ENCODE peak calls at places on chromosome 14, in six cellular contexts. G is RWPE2; V is adrenal gland; N is CD4-positive, CD25-positive, alpha-beta regulatory T cell; T is cardiac muscle cell; X is A673. I is an unnamed sample. For H3K9me3 and H3K4me1, the result is how much of the 10 kb centered on the place peaks cover.

GRCh38 chr14:24241829-24242443 is 487 bp downstream of the TINF2 start:
- DNase-seq in G (peak), V (peak), N (peak), T (peak), X (peak), I (peak)

GRCh38 chr14:96067985-96068930 is 29.1 kb downstream of the C14orf132 start:
- DNase-seq in G (peak), V (no peak), N (no peak), T (no peak), X (no peak), I (no peak)

GRCh38 chr14:99521176-99522024 is 40.2 kb downstream of the CCNK start:
- DNase-seq in G (peak), V (no peak), N (no peak), T (no peak), X (no peak), I (no peak)

GRCh38 chr14:50769893-50770500 is 61.0 kb downstream of the NIN start:
- DNase-seq in G (no peak), V (no peak), N (no peak), T (no peak), X (no peak), I (no peak)

GRCh38 chr14:77989441-77989891 is 180.7 kb upstream of the NRXN3 start:
- DNase-seq in G (no peak), V (no peak), N (no peak), T (no peak), X (no peak), I (no peak)

GRCh38 chr14:23185046-23185445 is 1.6 kb upstream of the SLC7A8 start:
- DNase-seq in G (no peak), V (no peak), N (no peak), T (no peak), X (peak), I (no peak)

GRCh38 chr14:75877292-75877691 is 104.5 kb downstream of the TGFB3 start:
- DNase-seq in G (no peak), V (no peak), N (no peak), T (no peak), X (no peak), I (no peak)

GRCh38 chr14:95463173-95463901 is 53.1 kb downstream of the SYNE3 start:
- DNase-seq in G (no peak), V (no peak), N (peak), T (no peak), X (no peak), I (peak)

GRCh38 chr14:94128216-94128839 is 1.1 kb downstream of the IFI27L2 start:
- DNase-seq in G (no peak), V (peak), N (no peak), T (no peak), X (no peak), I (no peak)

GRCh38 chr14:100281286-100282082 is 24.8 kb downstream of the SLC25A29 start:
- DNase-seq in G (no peak), V (peak), N (no peak), T (no peak), X (no peak), I (no peak)

GRCh38 chr14:93878251-93878650 is 48.9 kb upstream of the FAM181A start:
- DNase-seq in G (no peak), V (no peak), N (no peak), T (no peak), X (no peak), I (no peak)

GRCh38 chr14:89041245-89041585 is 216.8 kb downstream of the TTC8 start:
- DNase-seq in G (no peak), V (no peak), N (no peak), T (no peak), X (no peak), I (no peak)

GRCh38 chr14:101477648-101478047 is 83.6 kb upstream of the DIO3 start:
- DNase-seq in G (peak), V (no peak), N (no peak), T (no peak), X (no peak), I (no peak)

GRCh38 chr14:50804181-50804721 is 26.7 kb downstream of the NIN start:
- DNase-seq in G (no peak), V (no peak), N (no peak), T (no peak), X (no peak), I (no peak)

GRCh38 chr14:32366256-32366655 is 37.2 kb downstream of the AKAP6 start:
- DNase-seq in G (no peak), V (no peak), N (no peak), T (peak), X (peak), I (no peak)

GRCh38 chr14:45185110-45185814 is 49.5 kb downstream of the FANCM start:
- DNase-seq in G (no peak), V (no peak), N (no peak), T (no peak), X (no peak), I (no peak)

GRCh38 chr14:92710001-92710341 is 38.5 kb downstream of the LGMN start:
- DNase-seq in G (no peak), V (no peak), N (no peak), T (no peak), X (no peak), I (no peak)

GRCh38 chr14:49961270-49962222 is 68.7 kb downstream of the ARF6 start:
- DNase-seq in G (peak), V (no peak), N (no peak), T (no peak), X (no peak), I (no peak)

DNA sequence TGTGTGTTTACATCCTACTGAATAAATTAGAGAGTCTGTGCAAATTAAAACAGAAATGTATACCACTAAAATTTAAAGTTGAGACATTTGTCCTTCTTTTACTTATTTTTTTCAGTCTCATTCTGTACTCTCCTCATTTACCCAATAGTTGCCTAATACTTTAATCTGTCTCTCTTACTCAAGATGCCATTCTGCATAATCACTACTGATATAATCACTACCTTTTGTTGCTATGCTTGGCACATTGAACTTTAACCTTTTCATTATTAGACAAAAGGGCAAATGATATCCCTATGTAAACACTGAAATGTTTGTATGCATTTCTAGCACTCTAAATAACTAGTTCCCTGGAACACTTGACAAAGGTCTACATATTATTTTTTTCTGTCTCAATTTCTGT is 1108.3 kb upstream of the FLRT2 start:
- DNase-seq in G (no peak), V (no peak), N (no peak), T (no peak), X (peak), I (no peak)
- H3K9me3 ChIP-seq in G (under half), V (under half), N (under half), T (under half), X (under half), I (under half)

GRCh38 chr14:103857256-103857655 is 9.9 kb upstream of the PPP1R13B start:
- DNase-seq in G (no peak), V (no peak), N (no peak), T (no peak), X (no peak), I (no peak)

GRCh38 chr14:103855734-103856095 is 8.3 kb upstream of the PPP1R13B start:
- DNase-seq in G (no peak), V (no peak), N (no peak), T (no peak), X (no peak), I (no peak)

GRCh38 chr14:103856105-103856504 is 8.7 kb upstream of the PPP1R13B start:
- DNase-seq in G (no peak), V (no peak), N (no peak), T (no peak), X (no peak), I (no peak)

GRCh38 chr14:103854822-103855733 is 7.7 kb upstream of the PPP1R13B start:
- DNase-seq in G (peak), V (no peak), N (no peak), T (peak), X (no peak), I (no peak)

DNA sequence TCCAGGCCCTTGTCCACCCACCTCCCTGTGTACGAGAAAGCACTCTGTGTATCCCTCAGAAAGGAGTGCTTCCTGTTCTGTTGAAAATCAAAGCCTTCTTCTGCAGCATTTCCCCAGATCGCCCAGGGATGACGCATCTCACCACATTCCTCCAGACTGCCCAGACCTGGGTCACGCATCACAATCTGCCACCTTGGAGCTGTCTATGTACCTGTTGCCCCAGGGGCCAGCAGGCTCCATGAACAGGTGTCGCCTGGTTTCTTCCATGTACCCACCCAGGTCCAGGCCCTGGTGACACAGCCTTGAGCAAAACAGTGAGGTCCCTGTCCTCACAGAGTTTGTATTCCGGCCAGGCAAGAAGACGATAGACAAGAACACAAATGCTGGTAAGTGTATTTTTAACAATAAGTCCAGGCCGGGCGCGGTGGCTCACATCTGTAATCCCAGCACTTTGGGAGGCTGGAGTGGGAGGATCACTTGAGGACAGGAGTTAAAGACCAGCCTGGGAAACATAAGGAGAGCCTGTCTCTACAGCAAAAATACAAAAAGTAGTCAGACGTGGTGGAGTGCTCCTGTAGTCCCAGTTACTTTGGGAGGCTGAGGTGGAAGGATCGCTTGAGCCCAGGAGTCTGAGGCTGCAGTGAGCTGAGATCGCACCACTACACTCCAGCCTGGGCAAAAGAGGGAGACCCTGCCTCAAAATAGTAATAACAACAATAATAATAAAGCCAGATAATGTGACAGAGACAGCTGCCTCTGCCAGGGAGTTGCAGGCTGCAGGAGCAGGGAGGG is 6.8 kb upstream of the PPP1R13B start:
- DNase-seq in G (no peak), V (no peak), N (no peak), T (no peak), X (no peak), I (no peak)
- H3K4me1 ChIP-seq in G (under half), V (under half), N (under half), T (under half), X (under half), I (under half)

DNA sequence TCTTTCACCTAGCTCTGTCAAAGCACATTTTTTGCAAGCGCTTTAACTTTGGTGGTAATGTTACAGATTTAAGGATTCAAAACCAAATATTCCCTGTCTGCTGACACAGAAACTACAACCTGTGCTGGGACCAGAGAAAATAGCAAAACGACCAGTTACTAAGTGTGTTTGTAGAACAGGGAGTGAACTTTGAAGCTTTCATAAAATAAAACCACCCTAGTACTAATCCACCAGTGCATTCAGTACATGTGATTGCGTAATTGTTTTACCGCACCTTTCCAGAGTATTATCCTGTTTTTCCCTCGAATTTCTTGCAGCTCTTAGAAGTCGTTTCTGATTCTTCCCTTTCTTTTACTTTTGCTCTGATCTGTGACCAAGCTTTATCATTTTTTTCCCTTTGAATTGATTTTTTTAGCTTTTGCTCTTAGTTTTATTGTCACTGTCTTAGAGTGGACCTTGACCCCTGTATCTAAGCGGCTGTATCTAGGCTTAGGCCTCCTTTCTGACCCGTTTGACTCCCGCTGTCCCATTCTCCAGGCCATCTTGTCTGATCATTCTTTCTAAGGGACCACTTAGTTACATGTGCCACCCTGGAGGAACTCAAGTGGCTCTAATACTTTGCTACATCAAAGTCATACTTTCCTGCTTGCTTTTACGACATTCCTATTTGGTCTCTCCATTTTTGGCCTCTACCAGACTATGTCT is 429.4 kb downstream of the PCNX1 start:
- DNase-seq in G (no peak), V (no peak), N (no peak), T (no peak), X (no peak), I (no peak)
- H3K27ac ChIP-seq in G (no peak), V (no peak), N (no peak), T (no peak), X (no peak), I (no peak)

GRCh38 chr14:40188006-40188405 is 755.8 kb upstream of the FBXO33 start:
- DNase-seq in G (no peak), V (no peak), N (no peak), T (no peak), X (no peak), I (no peak)
- H3K9me3 ChIP-seq in G (under half), V (under half), N (under half), T (under half), X (under half), I (under half)

I was measured in CD8-positive, alpha-beta T cell.